ENCODE peak calls at places on chromosome 13, in eight cellular contexts. X, R, F, K, D, J, O and U are unnamed samples.

GRCh38 chr13:37109080-37109678 is 3.7 kb upstream of the CSNK1A1L start:
- DNase-seq in O (no peak), F (peak; percentile 65), D (peak; percentile 59), X (no peak), K (peak; percentile 23), J (no peak), R (no peak), U (no peak)

GRCh38 chr13:101785858-101786257 is 333.4 kb downstream of the ITGBL1 start:
- DNase-seq in F (peak; percentile 28), X (no peak), O (no peak), D (peak; percentile 51), J (no peak), R (no peak), K (peak; percentile 21), U (no peak)

GRCh38 chr13:35139591-35139990 is 197.5 kb downstream of the NBEA start:
- DNase-seq in X (no peak), O (no peak), K (no peak), F (peak; percentile 50), J (no peak), D (peak; percentile 36), R (no peak), U (no peak)

GRCh38 chr13:24194447-24194846 is 33.9 kb downstream of the SPATA13 start:
- DNase-seq in F (no peak), K (no peak), D (no peak), X (no peak), J (no peak), R (no peak), O (no peak), U (no peak)

GRCh38 chr13:109156181-109156935 is 526.9 kb downstream of the MYO16 start:
- DNase-seq in J (peak; percentile 98), X (no peak), D (peak; percentile 89), K (peak; percentile 34), F (peak; percentile 87), O (no peak), R (no peak), U (no peak)

GRCh38 chr13:59771272-59771671 is 392.5 kb downstream of the DIAPH3 start:
- DNase-seq in R (no peak), O (no peak), K (no peak), D (peak; percentile 51), F (peak; percentile 52), X (no peak), J (no peak), U (no peak)

GRCh38 chr13:113658836-113659235 is 838 bp upstream of the ATP4B start:
- DNase-seq in O (no peak), J (no peak), X (no peak), R (no peak), K (no peak), F (no peak), D (no peak), U (no peak)

GRCh38 chr13:24076124-24076523 is 84.4 kb upstream of the SPATA13 start:
- DNase-seq in D (no peak), R (no peak), F (no peak), J (no peak), O (no peak), X (no peak), K (no peak), U (no peak)

GRCh38 chr13:22960827-22961226 is 220.0 kb upstream of the SGCG start:
- DNase-seq in R (no peak), X (no peak), F (no peak), J (no peak), D (no peak), O (no peak), K (no peak), U (no peak)

GRCh38 chr13:105363747-105364177 is 1171.7 kb downstream of the EFNB2 start:
- DNase-seq in F (no peak), O (no peak), X (no peak), D (peak; percentile 16), K (no peak), J (no peak), R (no peak), U (no peak)

GRCh38 chr13:102817907-102818306 is 19.0 kb downstream of the BIVM start:
- DNase-seq in O (no peak), J (no peak), D (peak; percentile 20), R (no peak), K (no peak), F (no peak), X (no peak), U (no peak)

GRCh38 chr13:51929699-51930098 is 67.9 kb downstream of the CCDC70 start:
- DNase-seq in X (no peak), D (no peak), O (no peak), K (no peak), J (no peak), F (no peak), R (no peak), U (no peak)

GRCh38 chr13:44575741-44576395 is at the start of gene TSC22D1:
- DNase-seq in X (peak; percentile 51), D (peak; percentile 76), K (peak; percentile 41), R (peak; percentile 39), J (no peak), O (peak; percentile 69), F (peak; percentile 51), U (peak; percentile 58)